ENCODE peak calls at places on chromosomes 7 and 10, in eight cellular contexts. D is BJ, K is transverse colon, T is right atrium auricular region, E is astrocyte of the spinal cord, Q is fibroblast of the aortic adventitia, W is IMR-90, Y is GM12865. A is an unnamed sample.

GRCh38 chr10:111323567-111323966 is 246.7 kb downstream of the ADRA2A start:
- DNase-seq in Q (no peak), D (no peak), E (no peak), K (no peak), W (no peak), Y (no peak), T (no peak), A (no peak)

GRCh38 chr10:118572286-118573041 is 23.0 kb downstream of the PRLHR start:
- DNase-seq in W (no peak), E (no peak), K (no peak), T (peak; percentile 58), Y (no peak), D (no peak), Q (peak; percentile 24), A (no peak)

GRCh38 chr10:49632406-49633317 is 18.8 kb downstream of the CHAT start:
- DNase-seq in D (no peak), Q (peak; percentile 12), K (no peak), T (no peak), E (no peak), W (peak; percentile 2), Y (no peak), A (no peak)

GRCh38 chr7:44310221-44310848 is 15.1 kb downstream of the CAMK2B start:
- DNase-seq in D (no peak), Y (no peak), K (no peak), Q (no peak), E (no peak), W (no peak), T (no peak), A (peak; percentile 1)

GRCh38 chr10:121928528-121928884 is 675 bp upstream of the ATE1 start:
- DNase-seq in W (peak; percentile 23), E (peak; percentile 18), D (no peak), T (no peak), Q (peak; percentile 36), Y (peak; percentile 50), K (no peak), A (no peak)

GRCh38 chr10:103854687-103855423 is 521 bp downstream of the SH3PXD2A start:
- DNase-seq in D (no peak), K (peak; percentile 46), Y (no peak), Q (peak; percentile 41), T (no peak), E (peak; percentile 32), W (peak; percentile 24), A (peak; percentile 10)

GRCh38 chr10:44890721-44891550 is 20.2 kb upstream of the TMEM72 start:
- DNase-seq in Q (no peak), D (no peak), Y (no peak), T (no peak), W (no peak), E (no peak), K (peak; percentile 77), A (no peak)

GRCh38 chr10:63554666-63555065 is 33.5 kb downstream of the REEP3 start:
- DNase-seq in Q (peak; percentile 76), T (no peak), E (peak; percentile 97), W (peak; percentile 91), K (peak; percentile 41), D (peak; percentile 69), Y (peak; percentile 44), A (peak; percentile 86)

GRCh38 chr7:98878365-98879197 is at the start of gene TRRAP:
- DNase-seq in Y (peak; percentile 81), E (peak; percentile 70), K (peak; percentile 72), W (peak; percentile 62), D (no peak), Q (peak; percentile 64), T (peak; percentile 59), A (peak; percentile 78)

GRCh38 chr10:45373783-45374450 is at the start of gene ALOX5:
- DNase-seq in K (peak; percentile 79), E (no peak), W (no peak), D (no peak), T (peak; percentile 61), Y (peak; percentile 79), Q (no peak), A (no peak)

GRCh38 chr10:87093461-87094372 is 926 bp downstream of the GLUD1 start:
- DNase-seq in K (peak; percentile 73), E (peak; percentile 53), D (no peak), Q (peak; percentile 39), Y (peak; percentile 80), T (peak; percentile 79), W (peak; percentile 22), A (peak; percentile 76)

GRCh38 chr10:35855155-35855947 is 213.3 kb upstream of the FZD8 start:
- DNase-seq in K (no peak), E (no peak), D (no peak), W (no peak), Y (no peak), T (no peak), Q (no peak), A (no peak)

GRCh38 chr10:58998924-58999713 is 177.3 kb upstream of the PHYHIPL start:
- DNase-seq in D (no peak), T (no peak), K (no peak), Y (no peak), Q (peak; percentile 17), W (no peak), E (peak; percentile 55), A (no peak)

GRCh38 chr10:50992356-50992866 is 81.9 kb upstream of the PRKG1 start:
- DNase-seq in T (no peak), W (peak; percentile 31), D (no peak), E (no peak), K (no peak), Q (peak; percentile 54), Y (no peak), A (no peak)
- H3K4me3 ChIP-seq in T (peak overlapping the region; percentile 73), W (peak overlapping the region; percentile 82), D (peak overlapping the region; percentile 53), E (peak overlapping the region; percentile 59), K (peak overlapping the region; percentile 69), Q (peak overlapping the region; percentile 85), Y (no peak overlapping the region), A (no peak overlapping the region)

DNA sequence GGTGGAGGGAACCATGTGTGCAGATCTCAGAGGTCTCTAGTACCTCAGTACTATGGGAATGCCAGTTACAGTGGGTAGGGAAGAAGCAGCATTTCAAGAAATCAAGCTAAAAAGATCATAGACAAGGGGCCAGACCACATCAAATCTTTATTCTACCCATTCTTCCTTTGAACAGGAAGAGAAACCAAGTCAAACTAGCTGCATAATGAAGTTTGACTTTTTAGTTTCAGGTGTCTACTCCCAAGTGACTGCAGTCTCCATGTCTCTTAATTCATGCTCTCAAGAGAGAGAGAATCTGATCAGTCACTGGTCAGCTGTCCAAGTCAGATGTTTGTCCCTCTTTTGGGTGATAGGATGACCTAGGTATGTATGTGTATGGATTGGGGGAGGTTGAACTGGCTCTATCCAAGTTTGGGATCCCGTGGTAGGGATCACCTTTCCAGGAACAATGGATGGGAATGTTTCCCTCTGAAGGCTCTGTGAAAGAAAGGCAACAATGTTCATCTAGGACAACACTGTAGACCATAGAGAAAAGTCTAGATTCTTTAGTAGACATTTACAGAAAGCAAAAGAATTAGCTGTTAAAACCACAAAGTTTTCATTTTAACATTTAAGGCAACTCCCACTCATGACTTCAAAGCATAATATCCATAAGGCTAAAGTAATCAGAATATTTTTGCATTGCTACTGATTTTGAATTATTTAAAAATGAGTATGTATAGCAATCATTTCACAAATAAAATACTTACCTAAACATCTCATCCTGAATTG is 30.1 kb upstream of the PRTFDC1 start:
- DNase-seq in Q (no peak), W (no peak), Y (peak; percentile 38), D (no peak), K (no peak), T (no peak), E (no peak), A (no peak)
- H3K4me3 ChIP-seq in Q (no peak overlapping the region), W (no peak overlapping the region), Y (no peak overlapping the region), D (no peak overlapping the region), K (no peak overlapping the region), T (no peak overlapping the region), E (no peak overlapping the region), A (no peak overlapping the region)

GRCh38 chr7:47338031-47338430 is 243.9 kb downstream of the TNS3 start:
- DNase-seq in K (no peak), D (no peak), W (peak; percentile 55), E (no peak), Q (peak; percentile 63), Y (no peak), T (no peak), A (no peak)

GRCh38 chr7:47337021-47337492 is 244.9 kb downstream of the TNS3 start:
- DNase-seq in D (no peak), E (no peak), K (no peak), Y (no peak), W (no peak), Q (no peak), T (no peak), A (no peak)

GRCh38 chr7:47336178-47337020 is 245.5 kb downstream of the TNS3 start:
- DNase-seq in Q (peak; percentile 70), D (no peak), E (no peak), Y (no peak), T (peak; percentile 80), W (peak; percentile 81), K (no peak), A (no peak)

GRCh38 chr7:47335557-47336177 is 246.2 kb downstream of the TNS3 start:
- DNase-seq in K (no peak), E (no peak), D (no peak), W (no peak), Y (no peak), Q (no peak), T (no peak), A (no peak)

DNA sequence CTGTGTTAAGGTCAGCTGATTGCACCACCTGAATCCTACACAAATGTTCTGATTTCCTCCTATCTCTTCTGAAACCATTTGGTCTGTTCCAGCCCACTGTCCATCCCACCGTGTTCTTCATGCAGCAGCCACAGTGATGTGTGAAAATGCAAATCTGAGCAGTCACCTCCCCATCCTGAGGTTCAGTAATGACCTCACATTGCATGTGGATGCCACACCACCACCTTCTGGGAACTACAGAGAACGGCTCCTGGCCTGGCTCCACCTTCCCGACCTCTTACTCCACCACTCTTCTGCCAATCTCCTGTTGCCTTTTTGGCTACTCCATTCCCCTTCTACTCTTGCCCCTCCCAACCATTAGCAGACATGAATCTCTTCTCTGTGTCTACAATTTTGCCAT is 244.4 kb downstream of the TNS3 start:
- DNase-seq in Y (peak; percentile 53), K (no peak), T (no peak), W (no peak), E (no peak), Q (no peak), D (no peak), A (no peak)
- H3K4me3 ChIP-seq in Y (no peak overlapping the region), K (no peak overlapping the region), T (no peak overlapping the region), W (no peak overlapping the region), E (no peak overlapping the region), Q (no peak overlapping the region), D (no peak overlapping the region), A (no peak overlapping the region)

GRCh38 chr10:33805831-33806230 is 471.4 kb upstream of the NRP1 start:
- DNase-seq in K (no peak), Y (no peak), E (no peak), W (no peak), D (no peak), Q (no peak), T (no peak), A (no peak)

GRCh38 chr10:33801705-33802104 is 467.2 kb upstream of the NRP1 start:
- DNase-seq in Q (no peak), K (no peak), Y (no peak), W (peak; percentile 25), T (peak; percentile 4), E (peak; percentile 29), D (no peak), A (no peak)

GRCh38 chr10:33803248-33803647 is 468.8 kb upstream of the NRP1 start:
- DNase-seq in Q (peak; percentile 68), T (no peak), Y (no peak), W (peak; percentile 64), E (peak; percentile 48), D (no peak), K (no peak), A (no peak)

GRCh38 chr10:33802566-33802965 is 468.1 kb upstream of the NRP1 start:
- DNase-seq in E (no peak), W (no peak), K (no peak), T (no peak), Y (no peak), Q (no peak), D (no peak), A (no peak)

GRCh38 chr10:33804534-33804933 is 470.1 kb upstream of the NRP1 start:
- DNase-seq in T (peak; percentile 23), Y (no peak), Q (no peak), W (peak; percentile 6), D (no peak), E (no peak), K (no peak), A (no peak)
- H3K4me3 ChIP-seq in T (no peak overlapping the region), Y (no peak overlapping the region), Q (no peak overlapping the region), W (no peak overlapping the region), D (no peak overlapping the region), E (no peak overlapping the region), K (no peak overlapping the region), A (no peak overlapping the region)

A was measured in DND-41.